ENCODE peak calls at places on chromosome 3, in nine cellular contexts. One of them, this sample, is unnamed.

GRCh38 chr3:27165348-27165747 is 203.8 kb downstream of the NEK10 start:
- DNase-seq in activated CD4-positive, alpha-beta T cell treated with anti-CD3 and anti-CD28 coated beads, Interleukin-2, amount 50 U/mL, for 48 hours: no peak
- DNase-seq in sigmoid colon: no peak
- DNase-seq in NT2/D1: no peak
- DNase-seq in activated T-helper 9 cell treated with anti-CD3 and anti-CD28 coated beads, Interleukin-2, amount 50 U/mL, for 16 hours: no peak
- DNase-seq in putamen: no peak
- DNase-seq in HCT116: no peak
- DNase-seq in activated gamma-delta T cell treated with Interleukin-2 at 50 U/mL for 16 hours: no peak
- DNase-seq in Kasumi-1: no peak
- DNase-seq in this sample: no peak

GRCh38 chr3:35045106-35045505 is 594.2 kb upstream of the ARPP21 start:
- DNase-seq in activated CD4-positive, alpha-beta T cell treated with anti-CD3 and anti-CD28 coated beads, Interleukin-2, amount 50 U/mL, for 48 hours: no peak
- DNase-seq in sigmoid colon: no peak
- DNase-seq in NT2/D1: no peak
- DNase-seq in activated T-helper 9 cell treated with anti-CD3 and anti-CD28 coated beads, Interleukin-2, amount 50 U/mL, for 16 hours: no peak
- DNase-seq in putamen: no peak
- DNase-seq in HCT116: no peak
- DNase-seq in activated gamma-delta T cell treated with Interleukin-2 at 50 U/mL for 16 hours: no peak
- DNase-seq in Kasumi-1: no peak
- DNase-seq in this sample: no peak

GRCh38 chr3:187960820-187961219 is 193.1 kb upstream of the LPP start:
- DNase-seq in activated CD4-positive, alpha-beta T cell treated with anti-CD3 and anti-CD28 coated beads, Interleukin-2, amount 50 U/mL, for 48 hours: no peak
- DNase-seq in sigmoid colon: no peak
- DNase-seq in NT2/D1: no peak
- DNase-seq in activated T-helper 9 cell treated with anti-CD3 and anti-CD28 coated beads, Interleukin-2, amount 50 U/mL, for 16 hours: no peak
- DNase-seq in putamen: no peak
- DNase-seq in HCT116: no peak
- DNase-seq in activated gamma-delta T cell treated with Interleukin-2 at 50 U/mL for 16 hours: no peak
- DNase-seq in Kasumi-1: no peak
- DNase-seq in this sample: no peak

GRCh38 chr3:120681018-120681417 is 1.0 kb downstream of the HGD start:
- DNase-seq in activated CD4-positive, alpha-beta T cell treated with anti-CD3 and anti-CD28 coated beads, Interleukin-2, amount 50 U/mL, for 48 hours: no peak
- DNase-seq in sigmoid colon: no peak
- DNase-seq in NT2/D1: no peak
- DNase-seq in activated T-helper 9 cell treated with anti-CD3 and anti-CD28 coated beads, Interleukin-2, amount 50 U/mL, for 16 hours: no peak
- DNase-seq in putamen: no peak
- DNase-seq in HCT116: no peak
- DNase-seq in activated gamma-delta T cell treated with Interleukin-2 at 50 U/mL for 16 hours: no peak
- DNase-seq in Kasumi-1: no peak
- DNase-seq in this sample: no peak

GRCh38 chr3:127015282-127016042 is 32.5 kb downstream of the PLXNA1 start:
- DNase-seq in activated CD4-positive, alpha-beta T cell treated with anti-CD3 and anti-CD28 coated beads, Interleukin-2, amount 50 U/mL, for 48 hours: peak
- DNase-seq in sigmoid colon: no peak
- DNase-seq in NT2/D1: peak
- DNase-seq in activated T-helper 9 cell treated with anti-CD3 and anti-CD28 coated beads, Interleukin-2, amount 50 U/mL, for 16 hours: no peak
- DNase-seq in putamen: peak
- DNase-seq in HCT116: no peak
- DNase-seq in activated gamma-delta T cell treated with Interleukin-2 at 50 U/mL for 16 hours: no peak
- DNase-seq in Kasumi-1: no peak
- DNase-seq in this sample: no peak

GRCh38 chr3:33612641-33613040 is 105.4 kb downstream of the CLASP2 start:
- DNase-seq in activated CD4-positive, alpha-beta T cell treated with anti-CD3 and anti-CD28 coated beads, Interleukin-2, amount 50 U/mL, for 48 hours: no peak
- DNase-seq in sigmoid colon: no peak
- DNase-seq in NT2/D1: no peak
- DNase-seq in activated T-helper 9 cell treated with anti-CD3 and anti-CD28 coated beads, Interleukin-2, amount 50 U/mL, for 16 hours: no peak
- DNase-seq in putamen: no peak
- DNase-seq in HCT116: no peak
- DNase-seq in activated gamma-delta T cell treated with Interleukin-2 at 50 U/mL for 16 hours: no peak
- DNase-seq in Kasumi-1: no peak
- DNase-seq in this sample: no peak

GRCh38 chr3:159260049-159260662 is 458.3 kb downstream of the MFSD1 start:
- DNase-seq in activated CD4-positive, alpha-beta T cell treated with anti-CD3 and anti-CD28 coated beads, Interleukin-2, amount 50 U/mL, for 48 hours: peak
- DNase-seq in sigmoid colon: no peak
- DNase-seq in NT2/D1: peak
- DNase-seq in activated T-helper 9 cell treated with anti-CD3 and anti-CD28 coated beads, Interleukin-2, amount 50 U/mL, for 16 hours: no peak
- DNase-seq in putamen: peak
- DNase-seq in HCT116: peak
- DNase-seq in activated gamma-delta T cell treated with Interleukin-2 at 50 U/mL for 16 hours: peak
- DNase-seq in Kasumi-1: peak
- DNase-seq in this sample: no peak

GRCh38 chr3:63519426-63519825 is 133.0 kb upstream of the SNTN start:
- DNase-seq in activated CD4-positive, alpha-beta T cell treated with anti-CD3 and anti-CD28 coated beads, Interleukin-2, amount 50 U/mL, for 48 hours: no peak
- DNase-seq in sigmoid colon: no peak
- DNase-seq in NT2/D1: no peak
- DNase-seq in activated T-helper 9 cell treated with anti-CD3 and anti-CD28 coated beads, Interleukin-2, amount 50 U/mL, for 16 hours: no peak
- DNase-seq in putamen: no peak
- DNase-seq in HCT116: no peak
- DNase-seq in activated gamma-delta T cell treated with Interleukin-2 at 50 U/mL for 16 hours: no peak
- DNase-seq in Kasumi-1: no peak
- DNase-seq in this sample: no peak

GRCh38 chr3:71103430-71103881 is 480.1 kb downstream of the FOXP1 start:
- DNase-seq in activated CD4-positive, alpha-beta T cell treated with anti-CD3 and anti-CD28 coated beads, Interleukin-2, amount 50 U/mL, for 48 hours: no peak
- DNase-seq in sigmoid colon: peak
- DNase-seq in NT2/D1: no peak
- DNase-seq in activated T-helper 9 cell treated with anti-CD3 and anti-CD28 coated beads, Interleukin-2, amount 50 U/mL, for 16 hours: no peak
- DNase-seq in putamen: no peak
- DNase-seq in HCT116: no peak
- DNase-seq in activated gamma-delta T cell treated with Interleukin-2 at 50 U/mL for 16 hours: no peak
- DNase-seq in Kasumi-1: peak
- DNase-seq in this sample: peak

GRCh38 chr3:27105904-27106303 is 263.3 kb downstream of the NEK10 start:
- DNase-seq in activated CD4-positive, alpha-beta T cell treated with anti-CD3 and anti-CD28 coated beads, Interleukin-2, amount 50 U/mL, for 48 hours: no peak
- DNase-seq in sigmoid colon: no peak
- DNase-seq in NT2/D1: peak
- DNase-seq in activated T-helper 9 cell treated with anti-CD3 and anti-CD28 coated beads, Interleukin-2, amount 50 U/mL, for 16 hours: no peak
- DNase-seq in putamen: no peak
- DNase-seq in HCT116: no peak
- DNase-seq in activated gamma-delta T cell treated with Interleukin-2 at 50 U/mL for 16 hours: no peak
- DNase-seq in Kasumi-1: no peak
- DNase-seq in this sample: no peak

GRCh38 chr3:46398186-46398955 is 8.5 kb downstream of the CCR5AS start:
- DNase-seq in activated CD4-positive, alpha-beta T cell treated with anti-CD3 and anti-CD28 coated beads, Interleukin-2, amount 50 U/mL, for 48 hours: no peak
- DNase-seq in sigmoid colon: no peak
- DNase-seq in NT2/D1: no peak
- DNase-seq in activated T-helper 9 cell treated with anti-CD3 and anti-CD28 coated beads, Interleukin-2, amount 50 U/mL, for 16 hours: no peak
- DNase-seq in putamen: no peak
- DNase-seq in HCT116: no peak
- DNase-seq in activated gamma-delta T cell treated with Interleukin-2 at 50 U/mL for 16 hours: no peak
- DNase-seq in Kasumi-1: no peak
- DNase-seq in this sample: no peak

GRCh38 chr3:29271501-29271900 is 9.4 kb upstream of the RBMS3 start:
- DNase-seq in activated CD4-positive, alpha-beta T cell treated with anti-CD3 and anti-CD28 coated beads, Interleukin-2, amount 50 U/mL, for 48 hours: no peak
- DNase-seq in sigmoid colon: no peak
- DNase-seq in NT2/D1: no peak
- DNase-seq in activated T-helper 9 cell treated with anti-CD3 and anti-CD28 coated beads, Interleukin-2, amount 50 U/mL, for 16 hours: no peak
- DNase-seq in putamen: no peak
- DNase-seq in HCT116: no peak
- DNase-seq in activated gamma-delta T cell treated with Interleukin-2 at 50 U/mL for 16 hours: no peak
- DNase-seq in Kasumi-1: no peak
- DNase-seq in this sample: no peak

GRCh38 chr3:11188231-11188630 is 33.9 kb downstream of the HRH1 start:
- DNase-seq in activated CD4-positive, alpha-beta T cell treated with anti-CD3 and anti-CD28 coated beads, Interleukin-2, amount 50 U/mL, for 48 hours: no peak
- DNase-seq in sigmoid colon: no peak
- DNase-seq in NT2/D1: no peak
- DNase-seq in activated T-helper 9 cell treated with anti-CD3 and anti-CD28 coated beads, Interleukin-2, amount 50 U/mL, for 16 hours: no peak
- DNase-seq in putamen: no peak
- DNase-seq in HCT116: no peak
- DNase-seq in activated gamma-delta T cell treated with Interleukin-2 at 50 U/mL for 16 hours: no peak
- DNase-seq in Kasumi-1: no peak
- DNase-seq in this sample: peak

GRCh38 chr3:48811524-48811923 is 36.1 kb downstream of the PRKAR2A start:
- DNase-seq in activated CD4-positive, alpha-beta T cell treated with anti-CD3 and anti-CD28 coated beads, Interleukin-2, amount 50 U/mL, for 48 hours: no peak
- DNase-seq in sigmoid colon: no peak
- DNase-seq in NT2/D1: no peak
- DNase-seq in activated T-helper 9 cell treated with anti-CD3 and anti-CD28 coated beads, Interleukin-2, amount 50 U/mL, for 16 hours: no peak
- DNase-seq in putamen: no peak
- DNase-seq in HCT116: no peak
- DNase-seq in activated gamma-delta T cell treated with Interleukin-2 at 50 U/mL for 16 hours: no peak
- DNase-seq in Kasumi-1: no peak
- DNase-seq in this sample: no peak

GRCh38 chr3:119810018-119810435 is 28.1 kb downstream of the NR1I2 start:
- DNase-seq in activated CD4-positive, alpha-beta T cell treated with anti-CD3 and anti-CD28 coated beads, Interleukin-2, amount 50 U/mL, for 48 hours: peak
- DNase-seq in sigmoid colon: no peak
- DNase-seq in NT2/D1: no peak
- DNase-seq in activated T-helper 9 cell treated with anti-CD3 and anti-CD28 coated beads, Interleukin-2, amount 50 U/mL, for 16 hours: peak
- DNase-seq in putamen: peak
- DNase-seq in HCT116: no peak
- DNase-seq in activated gamma-delta T cell treated with Interleukin-2 at 50 U/mL for 16 hours: peak
- DNase-seq in Kasumi-1: no peak
- DNase-seq in this sample: no peak

GRCh38 chr3:19901337-19901736 is 32.7 kb downstream of the EFHB start:
- DNase-seq in activated CD4-positive, alpha-beta T cell treated with anti-CD3 and anti-CD28 coated beads, Interleukin-2, amount 50 U/mL, for 48 hours: no peak
- DNase-seq in sigmoid colon: no peak
- DNase-seq in NT2/D1: no peak
- DNase-seq in activated T-helper 9 cell treated with anti-CD3 and anti-CD28 coated beads, Interleukin-2, amount 50 U/mL, for 16 hours: no peak
- DNase-seq in putamen: no peak
- DNase-seq in HCT116: no peak
- DNase-seq in activated gamma-delta T cell treated with Interleukin-2 at 50 U/mL for 16 hours: no peak
- DNase-seq in Kasumi-1: peak
- DNase-seq in this sample: no peak

GRCh38 chr3:67655364-67656121 is 1.1 kb upstream of the SUCLG2 start:
- DNase-seq in activated CD4-positive, alpha-beta T cell treated with anti-CD3 and anti-CD28 coated beads, Interleukin-2, amount 50 U/mL, for 48 hours: peak
- DNase-seq in sigmoid colon: no peak
- DNase-seq in NT2/D1: no peak
- DNase-seq in activated T-helper 9 cell treated with anti-CD3 and anti-CD28 coated beads, Interleukin-2, amount 50 U/mL, for 16 hours: peak
- DNase-seq in putamen: no peak
- DNase-seq in HCT116: no peak
- DNase-seq in activated gamma-delta T cell treated with Interleukin-2 at 50 U/mL for 16 hours: peak
- DNase-seq in Kasumi-1: peak
- DNase-seq in this sample: no peak

GRCh38 chr3:127373701-127374625 is 86.1 kb upstream of the PRR20G start:
- DNase-seq in activated CD4-positive, alpha-beta T cell treated with anti-CD3 and anti-CD28 coated beads, Interleukin-2, amount 50 U/mL, for 48 hours: peak
- DNase-seq in sigmoid colon: no peak
- DNase-seq in NT2/D1: no peak
- DNase-seq in activated T-helper 9 cell treated with anti-CD3 and anti-CD28 coated beads, Interleukin-2, amount 50 U/mL, for 16 hours: no peak
- DNase-seq in putamen: no peak
- DNase-seq in HCT116: peak
- DNase-seq in activated gamma-delta T cell treated with Interleukin-2 at 50 U/mL for 16 hours: no peak
- DNase-seq in Kasumi-1: no peak
- DNase-seq in this sample: no peak

GRCh38 chr3:81910244-81910852 is 148.9 kb upstream of the GBE1 start:
- DNase-seq in activated CD4-positive, alpha-beta T cell treated with anti-CD3 and anti-CD28 coated beads, Interleukin-2, amount 50 U/mL, for 48 hours: peak
- DNase-seq in sigmoid colon: no peak
- DNase-seq in NT2/D1: peak
- DNase-seq in activated T-helper 9 cell treated with anti-CD3 and anti-CD28 coated beads, Interleukin-2, amount 50 U/mL, for 16 hours: no peak
- DNase-seq in putamen: no peak
- DNase-seq in HCT116: peak
- DNase-seq in activated gamma-delta T cell treated with Interleukin-2 at 50 U/mL for 16 hours: no peak
- DNase-seq in Kasumi-1: peak
- DNase-seq in this sample: no peak

GRCh38 chr3:43364926-43365325 is 78.6 kb downstream of the SNRK start:
- DNase-seq in activated CD4-positive, alpha-beta T cell treated with anti-CD3 and anti-CD28 coated beads, Interleukin-2, amount 50 U/mL, for 48 hours: no peak
- DNase-seq in sigmoid colon: no peak
- DNase-seq in NT2/D1: no peak
- DNase-seq in activated T-helper 9 cell treated with anti-CD3 and anti-CD28 coated beads, Interleukin-2, amount 50 U/mL, for 16 hours: no peak
- DNase-seq in putamen: no peak
- DNase-seq in HCT116: no peak
- DNase-seq in activated gamma-delta T cell treated with Interleukin-2 at 50 U/mL for 16 hours: no peak
- DNase-seq in Kasumi-1: no peak
- DNase-seq in this sample: no peak

GRCh38 chr3:29026301-29026700 is 254.6 kb upstream of the RBMS3 start:
- DNase-seq in activated CD4-positive, alpha-beta T cell treated with anti-CD3 and anti-CD28 coated beads, Interleukin-2, amount 50 U/mL, for 48 hours: no peak
- DNase-seq in sigmoid colon: no peak
- DNase-seq in NT2/D1: no peak
- DNase-seq in activated T-helper 9 cell treated with anti-CD3 and anti-CD28 coated beads, Interleukin-2, amount 50 U/mL, for 16 hours: no peak
- DNase-seq in putamen: no peak
- DNase-seq in HCT116: no peak
- DNase-seq in activated gamma-delta T cell treated with Interleukin-2 at 50 U/mL for 16 hours: no peak
- DNase-seq in Kasumi-1: no peak
- DNase-seq in this sample: no peak

GRCh38 chr3:191369081-191370010 is 39.0 kb upstream of the UTS2B start:
- DNase-seq in activated CD4-positive, alpha-beta T cell treated with anti-CD3 and anti-CD28 coated beads, Interleukin-2, amount 50 U/mL, for 48 hours: no peak
- DNase-seq in sigmoid colon: no peak
- DNase-seq in NT2/D1: no peak
- DNase-seq in activated T-helper 9 cell treated with anti-CD3 and anti-CD28 coated beads, Interleukin-2, amount 50 U/mL, for 16 hours: no peak
- DNase-seq in putamen: no peak
- DNase-seq in HCT116: no peak
- DNase-seq in activated gamma-delta T cell treated with Interleukin-2 at 50 U/mL for 16 hours: no peak
- DNase-seq in Kasumi-1: no peak
- DNase-seq in this sample: no peak

GRCh38 chr3:45896956-45897355 is 10.6 kb downstream of the CCR9 start:
- DNase-seq in activated CD4-positive, alpha-beta T cell treated with anti-CD3 and anti-CD28 coated beads, Interleukin-2, amount 50 U/mL, for 48 hours: no peak
- DNase-seq in sigmoid colon: no peak
- DNase-seq in NT2/D1: no peak
- DNase-seq in activated T-helper 9 cell treated with anti-CD3 and anti-CD28 coated beads, Interleukin-2, amount 50 U/mL, for 16 hours: no peak
- DNase-seq in putamen: no peak
- DNase-seq in HCT116: no peak
- DNase-seq in activated gamma-delta T cell treated with Interleukin-2 at 50 U/mL for 16 hours: no peak
- DNase-seq in Kasumi-1: no peak
- DNase-seq in this sample: no peak

GRCh38 chr3:43073836-43074220 is 32.1 kb downstream of the POMGNT2 start:
- DNase-seq in activated CD4-positive, alpha-beta T cell treated with anti-CD3 and anti-CD28 coated beads, Interleukin-2, amount 50 U/mL, for 48 hours: no peak
- DNase-seq in sigmoid colon: no peak
- DNase-seq in NT2/D1: no peak
- DNase-seq in activated T-helper 9 cell treated with anti-CD3 and anti-CD28 coated beads, Interleukin-2, amount 50 U/mL, for 16 hours: no peak
- DNase-seq in putamen: peak
- DNase-seq in HCT116: no peak
- DNase-seq in activated gamma-delta T cell treated with Interleukin-2 at 50 U/mL for 16 hours: no peak
- DNase-seq in Kasumi-1: no peak
- DNase-seq in this sample: no peak

GRCh38 chr3:128282392-128283196 is 129.3 kb downstream of the EEFSEC start:
- DNase-seq in activated CD4-positive, alpha-beta T cell treated with anti-CD3 and anti-CD28 coated beads, Interleukin-2, amount 50 U/mL, for 48 hours: no peak
- DNase-seq in sigmoid colon: peak
- DNase-seq in NT2/D1: no peak
- DNase-seq in activated T-helper 9 cell treated with anti-CD3 and anti-CD28 coated beads, Interleukin-2, amount 50 U/mL, for 16 hours: no peak
- DNase-seq in putamen: no peak
- DNase-seq in HCT116: no peak
- DNase-seq in activated gamma-delta T cell treated with Interleukin-2 at 50 U/mL for 16 hours: no peak
- DNase-seq in Kasumi-1: no peak
- DNase-seq in this sample: no peak

GRCh38 chr3:195005759-195006555 is 265.0 kb downstream of the XXYLT1 start:
- DNase-seq in activated CD4-positive, alpha-beta T cell treated with anti-CD3 and anti-CD28 coated beads, Interleukin-2, amount 50 U/mL, for 48 hours: no peak
- DNase-seq in sigmoid colon: no peak
- DNase-seq in NT2/D1: no peak
- DNase-seq in activated T-helper 9 cell treated with anti-CD3 and anti-CD28 coated beads, Interleukin-2, amount 50 U/mL, for 16 hours: no peak
- DNase-seq in putamen: no peak
- DNase-seq in HCT116: no peak
- DNase-seq in activated gamma-delta T cell treated with Interleukin-2 at 50 U/mL for 16 hours: no peak
- DNase-seq in Kasumi-1: no peak
- DNase-seq in this sample: peak

GRCh38 chr3:51798561-51798960 is 19.5 kb upstream of the IQCF6 start:
- DNase-seq in activated CD4-positive, alpha-beta T cell treated with anti-CD3 and anti-CD28 coated beads, Interleukin-2, amount 50 U/mL, for 48 hours: no peak
- DNase-seq in sigmoid colon: no peak
- DNase-seq in NT2/D1: no peak
- DNase-seq in activated T-helper 9 cell treated with anti-CD3 and anti-CD28 coated beads, Interleukin-2, amount 50 U/mL, for 16 hours: no peak
- DNase-seq in putamen: no peak
- DNase-seq in HCT116: no peak
- DNase-seq in activated gamma-delta T cell treated with Interleukin-2 at 50 U/mL for 16 hours: no peak
- DNase-seq in Kasumi-1: no peak
- DNase-seq in this sample: no peak

GRCh38 chr3:98333989-98334606 is 19.6 kb upstream of the OR5K4 start:
- DNase-seq in activated CD4-positive, alpha-beta T cell treated with anti-CD3 and anti-CD28 coated beads, Interleukin-2, amount 50 U/mL, for 48 hours: peak
- DNase-seq in sigmoid colon: no peak
- DNase-seq in NT2/D1: no peak
- DNase-seq in activated T-helper 9 cell treated with anti-CD3 and anti-CD28 coated beads, Interleukin-2, amount 50 U/mL, for 16 hours: no peak
- DNase-seq in putamen: no peak
- DNase-seq in HCT116: peak
- DNase-seq in activated gamma-delta T cell treated with Interleukin-2 at 50 U/mL for 16 hours: peak
- DNase-seq in Kasumi-1: peak
- DNase-seq in this sample: no peak

GRCh38 chr3:16347548-16347947 is 82.5 kb downstream of the OXNAD1 start:
- DNase-seq in activated CD4-positive, alpha-beta T cell treated with anti-CD3 and anti-CD28 coated beads, Interleukin-2, amount 50 U/mL, for 48 hours: no peak
- DNase-seq in sigmoid colon: no peak
- DNase-seq in NT2/D1: no peak
- DNase-seq in activated T-helper 9 cell treated with anti-CD3 and anti-CD28 coated beads, Interleukin-2, amount 50 U/mL, for 16 hours: no peak
- DNase-seq in putamen: no peak
- DNase-seq in HCT116: no peak
- DNase-seq in activated gamma-delta T cell treated with Interleukin-2 at 50 U/mL for 16 hours: no peak
- DNase-seq in Kasumi-1: no peak
- DNase-seq in this sample: no peak

GRCh38 chr3:184040010-184040409 is 8.5 kb downstream of the HTR3D start:
- DNase-seq in activated CD4-positive, alpha-beta T cell treated with anti-CD3 and anti-CD28 coated beads, Interleukin-2, amount 50 U/mL, for 48 hours: no peak
- DNase-seq in sigmoid colon: no peak
- DNase-seq in NT2/D1: no peak
- DNase-seq in activated T-helper 9 cell treated with anti-CD3 and anti-CD28 coated beads, Interleukin-2, amount 50 U/mL, for 16 hours: no peak
- DNase-seq in putamen: no peak
- DNase-seq in HCT116: peak
- DNase-seq in activated gamma-delta T cell treated with Interleukin-2 at 50 U/mL for 16 hours: no peak
- DNase-seq in Kasumi-1: no peak
- DNase-seq in this sample: no peak

GRCh38 chr3:60366491-60366890 is 884.8 kb downstream of the FHIT start:
- DNase-seq in activated CD4-positive, alpha-beta T cell treated with anti-CD3 and anti-CD28 coated beads, Interleukin-2, amount 50 U/mL, for 48 hours: no peak
- DNase-seq in sigmoid colon: no peak
- DNase-seq in NT2/D1: no peak
- DNase-seq in activated T-helper 9 cell treated with anti-CD3 and anti-CD28 coated beads, Interleukin-2, amount 50 U/mL, for 16 hours: no peak
- DNase-seq in putamen: no peak
- DNase-seq in HCT116: no peak
- DNase-seq in activated gamma-delta T cell treated with Interleukin-2 at 50 U/mL for 16 hours: no peak
- DNase-seq in Kasumi-1: no peak
- DNase-seq in this sample: no peak